ENCODE peak calls at places on chromosomes 13 and 19, in six cellular contexts. B is CD8-positive, alpha-beta T cell; E is cardiac muscle cell; H is right lobe of liver; W is transverse colon; P is colonic mucosa. A is an unnamed sample. For H3K9me3, the result is how much of the 10 kb centered on the place peaks cover.

GRCh38 chr13:21243045-21243842 is 66.8 kb downstream of the MRPL57 start:
- DNase-seq in B (no peak), E (no peak), H (no peak), W (no peak), P (no peak), A (no peak)

GRCh38 chr13:32314271-32314967 is 744 bp downstream of the ZAR1L start:
- DNase-seq in B (no peak), E (no peak), H (peak), W (peak), P (peak), A (peak)

GRCh38 chr13:103325675-103326074 is 259.5 kb upstream of the SLC10A2 start:
- DNase-seq in B (no peak), E (no peak), H (no peak), W (no peak), P (no peak), A (no peak)

GRCh38 chr19:48487944-48488343 is 18.8 kb downstream of the CYTH2 start:
- DNase-seq in B (no peak), E (no peak), H (no peak), W (peak), P (peak), A (peak)

GRCh38 chr19:19656451-19657396 is 6.8 kb downstream of the ATP13A1 start:
- DNase-seq in B (no peak), E (no peak), H (peak), W (no peak), P (no peak), A (no peak)

GRCh38 chr19:35736913-35737886 is 5.1 kb downstream of the IGFLR1 start:
- DNase-seq in B (no peak), E (no peak), H (no peak), W (no peak), P (no peak), A (no peak)

GRCh38 chr13:102707465-102707864 is 12.6 kb upstream of the METTL21C start:
- DNase-seq in B (no peak), E (no peak), H (no peak), W (no peak), P (no peak), A (no peak)

GRCh38 chr13:50170447-50171037 is 155.3 kb downstream of the KCNRG start:
- DNase-seq in B (no peak), E (no peak), H (no peak), W (no peak), P (no peak), A (no peak)

GRCh38 chr19:39502640-39503417 is 4.1 kb downstream of the DLL3 start:
- DNase-seq in B (peak), E (peak), H (peak), W (peak), P (peak), A (peak)

GRCh38 chr13:75153834-75154233 is 328.1 kb downstream of the TBC1D4 start:
- DNase-seq in B (no peak), E (no peak), H (no peak), W (no peak), P (no peak), A (no peak)

GRCh38 chr19:13929956-13930355 is 8.3 kb downstream of the PODNL1 start:
- DNase-seq in B (no peak), E (no peak), H (no peak), W (no peak), P (no peak), A (no peak)

GRCh38 chr13:104011505-104012270 is 945.5 kb upstream of the SLC10A2 start:
- DNase-seq in B (no peak), E (peak), H (no peak), W (no peak), P (no peak), A (peak)

GRCh38 chr13:84951128-84951527 is 848.1 kb downstream of the SLITRK6 start:
- DNase-seq in B (no peak), E (no peak), H (no peak), W (no peak), P (no peak), A (no peak)

GRCh38 chr13:99956473-99957349 is 14.9 kb downstream of the ZIC5 start:
- DNase-seq in B (no peak), E (peak), H (no peak), W (no peak), P (no peak), A (no peak)

GRCh38 chr13:110499621-110500281 is 61.8 kb downstream of the RAB20 start:
- DNase-seq in B (no peak), E (no peak), H (no peak), W (no peak), P (no peak), A (no peak)

GRCh38 chr19:8393192-8393870 is 3.2 kb downstream of the RAB11B start:
- DNase-seq in B (no peak), E (no peak), H (no peak), W (no peak), P (no peak), A (no peak)

GRCh38 chr19:52065399-52065798 is 16.8 kb upstream of the ZNF432 start:
- DNase-seq in B (no peak), E (no peak), H (no peak), W (no peak), P (no peak), A (no peak)

GRCh38 chr13:26710166-26710565 is 50.4 kb downstream of the GPR12 start:
- DNase-seq in B (no peak), E (no peak), H (no peak), W (no peak), P (no peak), A (no peak)

GRCh38 chr19:35029737-35030256 is 473 bp upstream of the SCN1B start:
- DNase-seq in B (no peak), E (no peak), H (no peak), W (no peak), P (no peak), A (no peak)

GRCh38 chr19:29622191-29623070 is 16.3 kb downstream of the POP4 start:
- DNase-seq in B (no peak), E (peak), H (no peak), W (peak), P (no peak), A (no peak)

GRCh38 chr19:8488351-8488750 is 14.1 kb downstream of the PRAM1 start:
- DNase-seq in B (no peak), E (no peak), H (no peak), W (no peak), P (no peak), A (no peak)

GRCh38 chr19:40466219-40467006 is at the start of gene SPTBN4:
- DNase-seq in B (peak), E (no peak), H (no peak), W (peak), P (peak), A (no peak)

GRCh38 chr19:32653626-32653968 is 21.4 kb downstream of the ANKRD27 start:
- DNase-seq in B (no peak), E (no peak), H (no peak), W (no peak), P (no peak), A (no peak)
- H3K27ac ChIP-seq in B (no peak), E (no peak), H (no peak), W (peak), P (no peak), A (peak)

GRCh38 chr19:56537442-56537841 is 1.3 kb upstream of the ZFP28 start:
- DNase-seq in B (no peak), E (no peak), H (no peak), W (no peak), P (no peak), A (no peak)

GRCh38 chr19:56543776-56544175 is 5.0 kb downstream of the ZFP28 start:
- DNase-seq in B (no peak), E (no peak), H (no peak), W (no peak), P (no peak), A (no peak)

GRCh38 chr19:56538761-56539263 is at the start of gene ZFP28:
- DNase-seq in B (peak), E (no peak), H (peak), W (peak), P (peak), A (no peak)

DNA sequence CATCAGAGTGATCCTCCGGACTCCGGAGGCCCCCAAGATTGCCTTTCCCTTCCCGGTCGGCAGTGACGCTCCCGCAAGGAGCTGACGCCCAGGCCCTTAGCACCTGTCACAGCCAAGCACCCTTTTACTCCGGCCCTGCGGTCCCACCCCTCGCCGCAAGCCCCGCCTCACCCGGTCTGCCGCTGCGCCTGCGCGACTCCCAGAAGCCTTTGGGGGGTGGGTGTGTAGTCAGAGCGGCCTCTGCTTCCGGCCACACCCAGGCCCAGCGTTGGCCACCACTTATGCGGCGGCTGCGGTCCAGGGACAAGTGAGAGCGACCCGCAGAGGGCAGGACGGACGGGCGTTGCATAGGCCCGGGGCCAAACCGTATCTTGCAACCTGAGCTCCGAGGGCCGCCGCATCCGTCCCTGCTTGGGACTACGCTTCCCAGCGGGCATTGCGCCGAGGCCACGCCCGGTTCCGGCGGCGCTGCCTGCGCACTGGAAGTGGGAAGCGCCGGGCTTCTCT is 441 bp upstream of the ZFP28 start:
- DNase-seq in B (peak), E (peak), H (peak), W (peak), P (peak), A (peak)
- H3K9me3 ChIP-seq in B (under half), E (under half), H (under half), W (half or more), P (under half), A (under half)

DNA sequence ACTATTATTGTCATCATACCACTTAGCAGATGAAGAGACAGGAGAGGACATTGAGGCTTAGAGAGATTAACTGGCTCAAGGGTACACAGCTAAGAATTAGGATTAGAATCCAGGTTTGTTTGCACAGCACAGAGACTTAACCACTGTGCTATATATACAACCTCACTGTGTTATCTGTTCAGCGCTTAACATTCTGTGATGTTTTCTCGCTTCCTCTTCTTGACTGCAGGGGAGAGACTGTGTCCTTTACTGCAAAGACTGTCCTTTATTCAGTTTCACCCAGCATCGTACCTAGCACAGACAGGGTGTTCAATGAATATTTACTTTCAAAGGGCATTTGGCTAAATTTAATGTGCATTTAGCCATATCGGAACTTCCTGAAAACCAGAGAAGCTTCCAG is 54.9 kb upstream of the PCDH8 start:
- DNase-seq in B (no peak), E (no peak), H (no peak), W (no peak), P (no peak), A (no peak)
- H3K27ac ChIP-seq in B (no peak), E (no peak), H (no peak), W (no peak), P (no peak), A (no peak)

GRCh38 chr19:54606230-54606629 is 12.8 kb downstream of the LILRA1 start:
- DNase-seq in B (no peak), E (no peak), H (no peak), W (no peak), P (no peak), A (no peak)
- H3K9me3 ChIP-seq in B (under half), E (under half), H (under half), W (under half), P (under half), A (under half)

DNA sequence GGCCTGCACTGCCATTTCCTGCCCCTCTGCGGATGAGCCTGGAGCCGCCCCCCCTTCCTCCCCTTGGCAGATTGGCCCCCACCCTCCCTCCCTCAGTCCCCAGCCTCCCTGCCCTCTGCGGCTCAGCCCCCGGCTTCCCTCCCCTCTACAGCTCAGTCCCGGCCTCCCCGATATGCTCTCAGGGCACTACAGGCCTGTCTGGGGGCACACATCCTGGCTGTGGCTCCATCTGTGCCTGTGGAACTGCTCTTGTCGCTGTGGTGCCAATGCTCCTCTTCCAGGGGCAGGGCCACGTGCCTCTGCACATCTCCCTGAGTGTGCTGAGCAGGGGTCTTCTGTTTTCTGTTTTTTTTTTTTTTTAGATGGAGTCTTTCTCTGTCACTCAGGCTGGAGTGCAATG is 39.0 kb downstream of the ADPRHL1 start:
- DNase-seq in B (no peak), E (no peak), H (peak), W (no peak), P (no peak), A (no peak)
- H3K27ac ChIP-seq in B (no peak), E (no peak), H (no peak), W (peak), P (no peak), A (no peak)

GRCh38 chr19:22602631-22603272 is 31.4 kb upstream of the ZNF492 start:
- DNase-seq in B (no peak), E (no peak), H (no peak), W (no peak), P (no peak), A (no peak)
- H3K9me3 ChIP-seq in B (under half), E (under half), H (under half), W (under half), P (under half), A (under half)

GRCh38 chr13:30898721-30899188 is 7.3 kb upstream of the MEDAG start:
- DNase-seq in B (no peak), E (no peak), H (no peak), W (no peak), P (no peak), A (no peak)
- H3K27ac ChIP-seq in B (no peak), E (no peak), H (no peak), W (no peak), P (no peak), A (peak)

GRCh38 chr19:44032001-44032610 is 6.9 kb downstream of the ZNF222 start:
- DNase-seq in B (no peak), E (no peak), H (no peak), W (no peak), P (no peak), A (no peak)
- H3K9me3 ChIP-seq in B (under half), E (under half), H (under half), W (half or more), P (under half), A (half or more)